ENCODE peak calls at places on chromosomes 16 and 17, in four cellular contexts. U is CD8-positive, alpha-beta memory T cell; Q is right atrium auricular region; G is HAP-1. O is an unnamed sample.

GRCh38 chr17:68460715-68461114 is 3.4 kb upstream of the WIPI1 start:
- DNase-seq in G (no peak), Q (no peak), U (peak; percentile 62), O (no peak)

GRCh38 chr16:82629441-82630027 is 2.8 kb downstream of the CDH13 start:
- DNase-seq in Q (no peak), U (no peak), G (peak; percentile 65), O (no peak)

GRCh38 chr17:35087731-35088646 is 24.5 kb upstream of the RFFL start:
- DNase-seq in U (peak; percentile 47), Q (peak; percentile 74), G (peak; percentile 33), O (no peak)

GRCh38 chr16:28610595-28611270 is 889 bp upstream of the SULT1A1 start:
- DNase-seq in Q (no peak), U (no peak), G (no peak), O (no peak)

GRCh38 chr17:74274703-74275340 is 788 bp downstream of the DNAI2 start:
- DNase-seq in Q (no peak), U (no peak), G (no peak), O (no peak)

GRCh38 chr16:29877266-29877961 is 14.4 kb upstream of the CDIPT start:
- DNase-seq in G (no peak), U (peak; percentile 31), Q (no peak), O (peak; percentile 92)

GRCh38 chr17:18331879-18332278 is 16.8 kb downstream of the SMCR8 start:
- DNase-seq in Q (no peak), U (no peak), G (no peak), O (no peak)

GRCh38 chr17:12947047-12947446 is 70.8 kb downstream of the ELAC2 start:
- DNase-seq in G (no peak), U (no peak), Q (no peak), O (no peak)

GRCh38 chr17:41518789-41519449 is at the start of gene KRT15:
- DNase-seq in Q (no peak), U (no peak), G (no peak), O (no peak)

GRCh38 chr17:29089601-29090044 is 46.7 kb downstream of the PIPOX start:
- DNase-seq in Q (no peak), G (no peak), U (no peak), O (no peak)

GRCh38 chr16:83701494-83701893 is 106.3 kb upstream of the HSBP1 start:
- DNase-seq in U (no peak), G (no peak), Q (no peak), O (peak; percentile 51)

GRCh38 chr16:48901712-48902374 is 291.9 kb upstream of the N4BP1 start:
- DNase-seq in G (no peak), Q (no peak), U (no peak), O (no peak)

GRCh38 chr17:45848868-45849535 is 4.3 kb downstream of the SPPL2C start:
- DNase-seq in G (no peak), Q (no peak), U (no peak), O (no peak)

GRCh38 chr16:87344931-87345631 is 27.9 kb upstream of the C16orf95 start:
- DNase-seq in U (peak; percentile 47), Q (peak; percentile 63), G (no peak), O (no peak)

GRCh38 chr17:13029340-13029739 is 11.5 kb upstream of the ELAC2 start:
- DNase-seq in U (no peak), G (no peak), Q (no peak), O (no peak)

GRCh38 chr16:19499481-19499880 is 22.4 kb downstream of the GDE1 start:
- DNase-seq in Q (no peak), U (no peak), G (no peak), O (no peak)

GRCh38 chr16:84176192-84177053 is 10.4 kb downstream of the TAF1C start:
- DNase-seq in G (no peak), Q (no peak), U (no peak), O (no peak)

GRCh38 chr16:57533618-57534336 is 2.6 kb downstream of the CCDC102A start:
- DNase-seq in U (peak; percentile 59), G (no peak), Q (no peak), O (no peak)

GRCh38 chr17:7703584-7704574 is 1.1 kb upstream of the EFNB3 start:
- DNase-seq in U (no peak), Q (no peak), G (peak; percentile 70), O (peak; percentile 67)

GRCh38 chr17:15910791-15911190 is 34.1 kb upstream of the ADORA2B start:
- DNase-seq in Q (no peak), G (no peak), U (no peak), O (no peak)

GRCh38 chr17:9541718-9542117 is 33.9 kb downstream of the STX8 start:
- DNase-seq in U (no peak), Q (no peak), G (no peak), O (no peak)

GRCh38 chr17:63880706-63881105 is 1.0 kb downstream of the GH2 start:
- DNase-seq in Q (no peak), U (no peak), G (no peak), O (no peak)

GRCh38 chr17:56121661-56122060 is 31.6 kb upstream of the ANKFN1 start:
- DNase-seq in G (no peak), U (no peak), Q (no peak), O (no peak)

GRCh38 chr16:79562166-79562823 is 38.2 kb downstream of the MAF start:
- DNase-seq in U (no peak), G (no peak), Q (no peak), O (no peak)

GRCh38 chr17:44331249-44331760 is 6.7 kb upstream of the SLC25A39 start:
- DNase-seq in Q (peak; percentile 90), U (peak; percentile 70), G (peak; percentile 74), O (no peak)

GRCh38 chr16:19446300-19446846 is 28.7 kb downstream of the TMC5 start:
- DNase-seq in Q (no peak), G (no peak), U (no peak), O (no peak)

GRCh38 chr16:19137621-19138128 is 23.9 kb downstream of the ITPRIPL2 start:
- DNase-seq in U (no peak), G (no peak), Q (no peak), O (no peak)

GRCh38 chr17:8222380-8222629 is 11.9 kb upstream of the AURKB start:
- DNase-seq in U (no peak), Q (no peak), G (no peak), O (no peak)

GRCh38 chr17:36721560-36722120 is 120.3 kb downstream of the MRM1 start:
- DNase-seq in G (peak; percentile 64), U (peak; percentile 18), Q (no peak), O (no peak)

GRCh38 chr17:11241611-11242226 is 706 bp downstream of the SHISA6 start:
- DNase-seq in U (no peak), G (no peak), Q (no peak), O (no peak)

GRCh38 chr17:83171661-83172060 is 92.3 kb downstream of the METRNL start:
- DNase-seq in G (no peak), Q (peak; percentile 43), U (no peak), O (no peak)

GRCh38 chr16:84198401-84198800 is 7.4 kb downstream of the ADAD2 start:
- DNase-seq in U (no peak), G (no peak), Q (no peak), O (no peak)

GRCh38 chr17:3002538-3003301 is 60.7 kb downstream of the OR1D5 start:
- DNase-seq in U (peak; percentile 16), Q (no peak), G (no peak), O (no peak)

GRCh38 chr17:42387663-42388380 is 420 bp downstream of the STAT3 start:
- DNase-seq in Q (no peak), G (no peak), U (no peak), O (no peak)

GRCh38 chr16:17519556-17519955 is 48.8 kb upstream of the XYLT1 start:
- DNase-seq in U (no peak), G (no peak), Q (no peak), O (no peak)

GRCh38 chr16:67926181-67926742 is 5.4 kb downstream of the CTRL start:
- DNase-seq in U (no peak), Q (no peak), G (no peak), O (no peak)

GRCh38 chr17:4066210-4066609 is 76.6 kb downstream of the ZZEF1 start:
- DNase-seq in U (no peak), Q (no peak), G (no peak), O (no peak)

GRCh38 chr16:65534121-65534528 is 412.3 kb upstream of the CDH11 start:
- DNase-seq in Q (no peak), G (no peak), U (no peak), O (no peak)

DNA sequence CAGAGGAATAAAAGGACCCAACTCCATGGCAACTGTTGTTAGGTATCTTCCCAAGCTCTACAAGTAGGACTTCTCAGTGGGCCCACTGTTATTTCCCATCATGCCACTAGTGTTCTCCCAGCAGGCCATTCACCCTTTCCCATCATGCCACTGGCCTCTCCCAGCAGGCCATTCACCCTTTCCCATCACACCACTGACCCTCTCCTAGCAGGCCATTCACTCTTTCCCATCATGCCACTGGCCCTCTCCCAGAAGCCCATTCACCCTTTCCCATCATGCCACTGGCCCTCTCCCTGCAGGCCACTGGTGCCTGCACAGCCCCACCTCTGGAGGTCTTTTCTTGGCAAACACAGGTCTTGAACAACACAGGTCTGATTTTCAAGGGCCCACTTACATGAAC is 36.3 kb downstream of the IFT140 start:
- DNase-seq in Q (no peak), G (no peak), U (no peak), O (no peak)
- H3K4me1 ChIP-seq in Q (no peaks in the 10 kb centered on the region), G (no peaks in the 10 kb centered on the region), U (no peaks in the 10 kb centered on the region), O (peaks cover 7% of the 10 kb centered on the region)

GRCh38 chr16:74439685-74440084 is 18.4 kb upstream of the CLEC18B start:
- DNase-seq in Q (no peak), U (no peak), G (no peak), O (no peak)
- H3K4me1 ChIP-seq in Q (no peaks in the 10 kb centered on the region), U (peaks cover 14% of the 10 kb centered on the region), G (peaks cover 3% of the 10 kb centered on the region), O (no peaks in the 10 kb centered on the region)

GRCh38 chr17:81418710-81419332 is 23.6 kb downstream of the BAHCC1 start:
- DNase-seq in U (no peak), Q (peak; percentile 73), G (no peak), O (no peak)
- H3K4me1 ChIP-seq in U (peaks cover under 1% of the 10 kb centered on the region), Q (peaks cover 70% of the 10 kb centered on the region), G (peaks cover 8% of the 10 kb centered on the region), O (peaks cover 40% of the 10 kb centered on the region)

GRCh38 chr17:81576621-81577277 is 24.6 kb upstream of the FAAP100 start:
- DNase-seq in G (peak; percentile 54), U (no peak), Q (no peak), O (no peak)
- H3K4me1 ChIP-seq in G (peaks cover 6% of the 10 kb centered on the region), U (no peaks in the 10 kb centered on the region), Q (peaks cover 51% of the 10 kb centered on the region), O (peaks cover 15% of the 10 kb centered on the region)